ENCODE peak calls at places on chromosomes 13 and 19, in five cellular contexts. One of them, this sample, is unnamed.

GRCh38 chr19:3785464-3785937 is 680 bp downstream of the MATK start:
- DNase-seq in amniotic epithelial cell: no peak
- DNase-seq in stimulated activated CD8-positive, alpha-beta memory T cell treated with anti-CD3 and anti-CD28 coated beads, Interleukin-7, amount 100 ng/mL, for 48 hours: no peak
- DNase-seq in Kasumi-1: peak
- DNase-seq in iPS-NIHi11: peak
- DNase-seq in this sample: no peak

GRCh38 chr13:91195789-91196188 is 151.7 kb upstream of the MIR17HG start:
- DNase-seq in amniotic epithelial cell: no peak
- DNase-seq in stimulated activated CD8-positive, alpha-beta memory T cell treated with anti-CD3 and anti-CD28 coated beads, Interleukin-7, amount 100 ng/mL, for 48 hours: no peak
- DNase-seq in Kasumi-1: no peak
- DNase-seq in iPS-NIHi11: no peak
- DNase-seq in this sample: no peak

GRCh38 chr19:51294211-51294976 is 17.1 kb upstream of the IGLON5 start:
- DNase-seq in Kasumi-1: no peak
- DNase-seq in stimulated activated CD8-positive, alpha-beta memory T cell treated with anti-CD3 and anti-CD28 coated beads, Interleukin-7, amount 100 ng/mL, for 48 hours: no peak
- DNase-seq in iPS-NIHi11: peak
- DNase-seq in amniotic epithelial cell: no peak
- DNase-seq in this sample: no peak

GRCh38 chr19:6577410-6578125 is 13.4 kb downstream of the CD70 start:
- DNase-seq in Kasumi-1: no peak
- DNase-seq in iPS-NIHi11: no peak
- DNase-seq in amniotic epithelial cell: no peak
- DNase-seq in stimulated activated CD8-positive, alpha-beta memory T cell treated with anti-CD3 and anti-CD28 coated beads, Interleukin-7, amount 100 ng/mL, for 48 hours: no peak
- DNase-seq in this sample: no peak

GRCh38 chr19:46404884-46405658 is 8.3 kb downstream of the CCDC8 start:
- DNase-seq in Kasumi-1: no peak
- DNase-seq in stimulated activated CD8-positive, alpha-beta memory T cell treated with anti-CD3 and anti-CD28 coated beads, Interleukin-7, amount 100 ng/mL, for 48 hours: no peak
- DNase-seq in amniotic epithelial cell: peak
- DNase-seq in iPS-NIHi11: peak
- DNase-seq in this sample: peak

GRCh38 chr19:48630289-48631036 is 6.7 kb downstream of the DBP start:
- DNase-seq in Kasumi-1: peak
- DNase-seq in amniotic epithelial cell: peak
- DNase-seq in iPS-NIHi11: no peak
- DNase-seq in stimulated activated CD8-positive, alpha-beta memory T cell treated with anti-CD3 and anti-CD28 coated beads, Interleukin-7, amount 100 ng/mL, for 48 hours: no peak
- DNase-seq in this sample: no peak

GRCh38 chr13:111954681-111955411 is 112.1 kb upstream of the SOX1 start:
- DNase-seq in amniotic epithelial cell: no peak
- DNase-seq in stimulated activated CD8-positive, alpha-beta memory T cell treated with anti-CD3 and anti-CD28 coated beads, Interleukin-7, amount 100 ng/mL, for 48 hours: no peak
- DNase-seq in Kasumi-1: no peak
- DNase-seq in iPS-NIHi11: no peak
- DNase-seq in this sample: no peak

GRCh38 chr13:24176351-24177101 is 16.0 kb downstream of the SPATA13 start:
- DNase-seq in stimulated activated CD8-positive, alpha-beta memory T cell treated with anti-CD3 and anti-CD28 coated beads, Interleukin-7, amount 100 ng/mL, for 48 hours: no peak
- DNase-seq in iPS-NIHi11: no peak
- DNase-seq in amniotic epithelial cell: peak
- DNase-seq in Kasumi-1: no peak
- DNase-seq in this sample: no peak

GRCh38 chr19:18666304-18666703 is 17.2 kb upstream of the CRTC1 start:
- DNase-seq in amniotic epithelial cell: no peak
- DNase-seq in stimulated activated CD8-positive, alpha-beta memory T cell treated with anti-CD3 and anti-CD28 coated beads, Interleukin-7, amount 100 ng/mL, for 48 hours: no peak
- DNase-seq in iPS-NIHi11: no peak
- DNase-seq in Kasumi-1: no peak
- DNase-seq in this sample: no peak

GRCh38 chr19:6769006-6769637 is 1.9 kb upstream of the SH2D3A start:
- DNase-seq in amniotic epithelial cell: peak
- DNase-seq in stimulated activated CD8-positive, alpha-beta memory T cell treated with anti-CD3 and anti-CD28 coated beads, Interleukin-7, amount 100 ng/mL, for 48 hours: no peak
- DNase-seq in Kasumi-1: peak
- DNase-seq in iPS-NIHi11: peak
- DNase-seq in this sample: no peak

GRCh38 chr19:3122512-3122870 is 13.3 kb upstream of the GNA15 start:
- DNase-seq in stimulated activated CD8-positive, alpha-beta memory T cell treated with anti-CD3 and anti-CD28 coated beads, Interleukin-7, amount 100 ng/mL, for 48 hours: no peak
- DNase-seq in iPS-NIHi11: no peak
- DNase-seq in Kasumi-1: no peak
- DNase-seq in amniotic epithelial cell: no peak
- DNase-seq in this sample: no peak

GRCh38 chr13:38900188-38900587 is 90.4 kb downstream of the STOML3 start:
- DNase-seq in stimulated activated CD8-positive, alpha-beta memory T cell treated with anti-CD3 and anti-CD28 coated beads, Interleukin-7, amount 100 ng/mL, for 48 hours: no peak
- DNase-seq in Kasumi-1: no peak
- DNase-seq in amniotic epithelial cell: no peak
- DNase-seq in iPS-NIHi11: peak
- DNase-seq in this sample: no peak

GRCh38 chr13:73765651-73766384 is 368.4 kb downstream of the KLF12 start:
- DNase-seq in amniotic epithelial cell: peak
- DNase-seq in stimulated activated CD8-positive, alpha-beta memory T cell treated with anti-CD3 and anti-CD28 coated beads, Interleukin-7, amount 100 ng/mL, for 48 hours: peak
- DNase-seq in iPS-NIHi11: peak
- DNase-seq in Kasumi-1: no peak
- DNase-seq in this sample: peak

GRCh38 chr13:27770809-27771208 is 21.5 kb upstream of the GSX1 start:
- DNase-seq in Kasumi-1: peak
- DNase-seq in amniotic epithelial cell: peak
- DNase-seq in stimulated activated CD8-positive, alpha-beta memory T cell treated with anti-CD3 and anti-CD28 coated beads, Interleukin-7, amount 100 ng/mL, for 48 hours: no peak
- DNase-seq in iPS-NIHi11: peak
- DNase-seq in this sample: no peak

GRCh38 chr13:89169951-89170350 is 1498.8 kb downstream of the SLITRK5 start:
- DNase-seq in amniotic epithelial cell: no peak
- DNase-seq in iPS-NIHi11: no peak
- DNase-seq in stimulated activated CD8-positive, alpha-beta memory T cell treated with anti-CD3 and anti-CD28 coated beads, Interleukin-7, amount 100 ng/mL, for 48 hours: no peak
- DNase-seq in Kasumi-1: no peak
- DNase-seq in this sample: no peak

GRCh38 chr13:51518847-51519246 is 65.4 kb upstream of the WDFY2 start:
- DNase-seq in Kasumi-1: no peak
- DNase-seq in iPS-NIHi11: no peak
- DNase-seq in stimulated activated CD8-positive, alpha-beta memory T cell treated with anti-CD3 and anti-CD28 coated beads, Interleukin-7, amount 100 ng/mL, for 48 hours: no peak
- DNase-seq in amniotic epithelial cell: no peak
- DNase-seq in this sample: no peak

GRCh38 chr13:60629158-60629557 is 232.1 kb downstream of the TDRD3 start:
- DNase-seq in iPS-NIHi11: no peak
- DNase-seq in stimulated activated CD8-positive, alpha-beta memory T cell treated with anti-CD3 and anti-CD28 coated beads, Interleukin-7, amount 100 ng/mL, for 48 hours: no peak
- DNase-seq in amniotic epithelial cell: no peak
- DNase-seq in Kasumi-1: no peak
- DNase-seq in this sample: no peak

GRCh38 chr19:39327990-39328705 is 7.5 kb upstream of the LRFN1 start:
- DNase-seq in iPS-NIHi11: peak
- DNase-seq in amniotic epithelial cell: peak
- DNase-seq in Kasumi-1: peak
- DNase-seq in stimulated activated CD8-positive, alpha-beta memory T cell treated with anti-CD3 and anti-CD28 coated beads, Interleukin-7, amount 100 ng/mL, for 48 hours: no peak
- DNase-seq in this sample: no peak

GRCh38 chr19:38386968-38387549 is 775 bp downstream of the GGN start:
- DNase-seq in amniotic epithelial cell: no peak
- DNase-seq in Kasumi-1: peak
- DNase-seq in iPS-NIHi11: peak
- DNase-seq in stimulated activated CD8-positive, alpha-beta memory T cell treated with anti-CD3 and anti-CD28 coated beads, Interleukin-7, amount 100 ng/mL, for 48 hours: no peak
- DNase-seq in this sample: no peak

GRCh38 chr13:28094311-28094710 is 6.1 kb downstream of the FLT3 start:
- DNase-seq in stimulated activated CD8-positive, alpha-beta memory T cell treated with anti-CD3 and anti-CD28 coated beads, Interleukin-7, amount 100 ng/mL, for 48 hours: no peak
- DNase-seq in amniotic epithelial cell: no peak
- DNase-seq in iPS-NIHi11: no peak
- DNase-seq in Kasumi-1: peak
- DNase-seq in this sample: peak

GRCh38 chr19:46911456-46911855 is 50.7 kb downstream of the ARHGAP35 start:
- DNase-seq in Kasumi-1: no peak
- DNase-seq in amniotic epithelial cell: no peak
- DNase-seq in iPS-NIHi11: no peak
- DNase-seq in stimulated activated CD8-positive, alpha-beta memory T cell treated with anti-CD3 and anti-CD28 coated beads, Interleukin-7, amount 100 ng/mL, for 48 hours: no peak
- DNase-seq in this sample: no peak

GRCh38 chr19:31676271-31677004 is 327.2 kb upstream of the TSHZ3 start:
- DNase-seq in stimulated activated CD8-positive, alpha-beta memory T cell treated with anti-CD3 and anti-CD28 coated beads, Interleukin-7, amount 100 ng/mL, for 48 hours: no peak
- DNase-seq in amniotic epithelial cell: no peak
- DNase-seq in iPS-NIHi11: peak
- DNase-seq in Kasumi-1: no peak
- DNase-seq in this sample: no peak

GRCh38 chr19:13016245-13016627 is 21.0 kb downstream of the NFIX start:
- DNase-seq in stimulated activated CD8-positive, alpha-beta memory T cell treated with anti-CD3 and anti-CD28 coated beads, Interleukin-7, amount 100 ng/mL, for 48 hours: no peak
- DNase-seq in amniotic epithelial cell: no peak
- DNase-seq in iPS-NIHi11: no peak
- DNase-seq in Kasumi-1: no peak
- DNase-seq in this sample: no peak

GRCh38 chr13:60645552-60646138 is 248.6 kb downstream of the TDRD3 start:
- DNase-seq in iPS-NIHi11: no peak
- DNase-seq in stimulated activated CD8-positive, alpha-beta memory T cell treated with anti-CD3 and anti-CD28 coated beads, Interleukin-7, amount 100 ng/mL, for 48 hours: no peak
- DNase-seq in amniotic epithelial cell: no peak
- DNase-seq in Kasumi-1: no peak
- DNase-seq in this sample: no peak

GRCh38 chr19:35476149-35476548 is 14.1 kb downstream of the KRTDAP start:
- DNase-seq in amniotic epithelial cell: no peak
- DNase-seq in Kasumi-1: no peak
- DNase-seq in iPS-NIHi11: peak
- DNase-seq in stimulated activated CD8-positive, alpha-beta memory T cell treated with anti-CD3 and anti-CD28 coated beads, Interleukin-7, amount 100 ng/mL, for 48 hours: no peak
- DNase-seq in this sample: no peak

GRCh38 chr19:19095691-19096090 is 31.9 kb downstream of the SLC25A42 start:
- DNase-seq in amniotic epithelial cell: no peak
- DNase-seq in Kasumi-1: no peak
- DNase-seq in stimulated activated CD8-positive, alpha-beta memory T cell treated with anti-CD3 and anti-CD28 coated beads, Interleukin-7, amount 100 ng/mL, for 48 hours: no peak
- DNase-seq in iPS-NIHi11: no peak
- DNase-seq in this sample: no peak

GRCh38 chr19:13103585-13103923 is 896 bp upstream of the LYL1 start:
- DNase-seq in iPS-NIHi11: no peak
- DNase-seq in amniotic epithelial cell: no peak
- DNase-seq in stimulated activated CD8-positive, alpha-beta memory T cell treated with anti-CD3 and anti-CD28 coated beads, Interleukin-7, amount 100 ng/mL, for 48 hours: no peak
- DNase-seq in Kasumi-1: peak
- DNase-seq in this sample: peak

GRCh38 chr19:42363614-42364346 is 26.3 kb downstream of the CNFN start:
- DNase-seq in iPS-NIHi11: no peak
- DNase-seq in amniotic epithelial cell: no peak
- DNase-seq in stimulated activated CD8-positive, alpha-beta memory T cell treated with anti-CD3 and anti-CD28 coated beads, Interleukin-7, amount 100 ng/mL, for 48 hours: no peak
- DNase-seq in Kasumi-1: no peak
- DNase-seq in this sample: peak

GRCh38 chr13:41271456-41272285 is 8.3 kb upstream of the MTRF1 start:
- DNase-seq in stimulated activated CD8-positive, alpha-beta memory T cell treated with anti-CD3 and anti-CD28 coated beads, Interleukin-7, amount 100 ng/mL, for 48 hours: no peak
- DNase-seq in Kasumi-1: no peak
- DNase-seq in iPS-NIHi11: no peak
- DNase-seq in amniotic epithelial cell: no peak
- DNase-seq in this sample: no peak

GRCh38 chr19:53927745-53928144 is 18.7 kb downstream of the CACNG7 start:
- DNase-seq in Kasumi-1: peak
- DNase-seq in stimulated activated CD8-positive, alpha-beta memory T cell treated with anti-CD3 and anti-CD28 coated beads, Interleukin-7, amount 100 ng/mL, for 48 hours: no peak
- DNase-seq in amniotic epithelial cell: peak
- DNase-seq in iPS-NIHi11: peak
- DNase-seq in this sample: no peak

GRCh38 chr19:13428352-13428751 is 77.9 kb downstream of the CACNA1A start:
- DNase-seq in amniotic epithelial cell: no peak
- DNase-seq in iPS-NIHi11: peak
- DNase-seq in Kasumi-1: peak
- DNase-seq in stimulated activated CD8-positive, alpha-beta memory T cell treated with anti-CD3 and anti-CD28 coated beads, Interleukin-7, amount 100 ng/mL, for 48 hours: no peak
- DNase-seq in this sample: no peak

GRCh38 chr13:45325806-45326205 is 15.2 kb downstream of the TPT1 start:
- DNase-seq in Kasumi-1: peak
- DNase-seq in stimulated activated CD8-positive, alpha-beta memory T cell treated with anti-CD3 and anti-CD28 coated beads, Interleukin-7, amount 100 ng/mL, for 48 hours: no peak
- DNase-seq in iPS-NIHi11: no peak
- DNase-seq in amniotic epithelial cell: peak
- DNase-seq in this sample: peak

GRCh38 chr13:51524846-51525566 is 59.3 kb upstream of the WDFY2 start:
- DNase-seq in amniotic epithelial cell: peak
- DNase-seq in Kasumi-1: no peak
- DNase-seq in iPS-NIHi11: no peak
- DNase-seq in stimulated activated CD8-positive, alpha-beta memory T cell treated with anti-CD3 and anti-CD28 coated beads, Interleukin-7, amount 100 ng/mL, for 48 hours: no peak
- DNase-seq in this sample: no peak

GRCh38 chr19:45402469-45403070 is 2.3 kb downstream of the PPP1R13L start:
- DNase-seq in amniotic epithelial cell: no peak
- DNase-seq in iPS-NIHi11: peak
- DNase-seq in stimulated activated CD8-positive, alpha-beta memory T cell treated with anti-CD3 and anti-CD28 coated beads, Interleukin-7, amount 100 ng/mL, for 48 hours: no peak
- DNase-seq in Kasumi-1: peak
- DNase-seq in this sample: no peak

GRCh38 chr19:52492991-52493470 is 34.4 kb upstream of the ZNF808 start:
- DNase-seq in amniotic epithelial cell: no peak
- DNase-seq in stimulated activated CD8-positive, alpha-beta memory T cell treated with anti-CD3 and anti-CD28 coated beads, Interleukin-7, amount 100 ng/mL, for 48 hours: no peak
- DNase-seq in Kasumi-1: no peak
- DNase-seq in iPS-NIHi11: peak
- DNase-seq in this sample: no peak